ENCODE peak calls at places on chromosomes 13 and 19, in six cellular contexts. A is AG04450, X is fibroblast of pulmonary artery, N is GM06990, U is hepatocyte, Z is cardiac muscle cell. M is an unnamed sample.

GRCh38 chr13:114282143-114282685 is 813 bp downstream of the UPF3A start:
- DNase-seq in A (no peak), Z (peak; percentile 73), U (peak; percentile 82), N (peak; percentile 86), X (peak; percentile 75), M (no peak)

GRCh38 chr19:10424011-10424637 is 3.8 kb downstream of the PDE4A start:
- DNase-seq in A (no peak), Z (peak; percentile 84), X (peak; percentile 73), U (peak; percentile 84), N (peak; percentile 80), M (no peak)

GRCh38 chr19:6065685-6066365 is 44.5 kb downstream of the RFX2 start:
- DNase-seq in N (no peak), Z (no peak), A (no peak), X (peak; percentile 60), U (peak; percentile 72), M (no peak)

GRCh38 chr13:100075700-100076587 is 12.9 kb upstream of the PCCA start:
- DNase-seq in X (no peak), A (no peak), Z (no peak), U (no peak), N (no peak), M (no peak)

GRCh38 chr19:51415187-51415586 is 2.3 kb downstream of the SIGLEC10 start:
- DNase-seq in X (no peak), U (no peak), N (no peak), Z (no peak), A (no peak), M (no peak)

GRCh38 chr19:12750851-12751250 is 740 bp upstream of the BEST2 start:
- DNase-seq in N (no peak), U (no peak), Z (no peak), X (no peak), A (no peak), M (no peak)

GRCh38 chr13:19967619-19968018 is 9.1 kb downstream of the ZMYM2 start:
- DNase-seq in U (no peak), Z (no peak), N (peak; percentile 25), A (no peak), X (no peak), M (no peak)

GRCh38 chr19:21940684-21941083 is 70.1 kb downstream of the ZNF208 start:
- DNase-seq in A (no peak), Z (no peak), X (no peak), N (no peak), U (no peak), M (no peak)

GRCh38 chr13:92158335-92158734 is 759.9 kb downstream of the GPC5 start:
- DNase-seq in Z (no peak), N (no peak), U (no peak), X (peak; percentile 48), A (no peak), M (no peak)

GRCh38 chr13:112971288-112971643 is 2.3 kb downstream of the MCF2L start:
- DNase-seq in A (no peak), N (no peak), U (no peak), Z (no peak), X (no peak), M (no peak)

GRCh38 chr13:21478881-21479808 is 20.0 kb upstream of the ZDHHC20 start:
- DNase-seq in X (peak; percentile 88), A (peak; percentile 47), Z (peak; percentile 79), U (peak; percentile 76), N (no peak), M (peak; percentile 40)

GRCh38 chr19:47418595-47419036 is 711 bp downstream of the MEIS3 start:
- DNase-seq in U (no peak), X (no peak), Z (no peak), A (no peak), N (no peak), M (no peak)

GRCh38 chr13:44899967-44900366 is 89.3 kb downstream of the NUFIP1 start:
- DNase-seq in X (no peak), Z (no peak), U (no peak), N (no peak), A (no peak), M (no peak)

GRCh38 chr13:42548731-42549554 is 25.0 kb upstream of the TNFSF11 start:
- DNase-seq in X (peak; percentile 45), Z (no peak), A (no peak), N (peak; percentile 84), U (no peak), M (no peak)

GRCh38 chr19:8459520-8460260 is 14.9 kb downstream of the HNRNPM start:
- DNase-seq in N (no peak), U (no peak), X (peak; percentile 59), A (peak; percentile 53), Z (no peak), M (no peak)

GRCh38 chr13:113880651-113881611 is 17.1 kb upstream of the GAS6 start:
- DNase-seq in A (no peak), N (no peak), U (no peak), Z (no peak), X (no peak), M (no peak)

GRCh38 chr19:35155441-35155840 is 906 bp downstream of the FXYD5 start:
- DNase-seq in A (no peak), U (no peak), X (no peak), N (peak; percentile 48), Z (no peak), M (no peak)

GRCh38 chr13:37403776-37404497 is 194.6 kb downstream of the POSTN start:
- DNase-seq in U (no peak), N (no peak), X (peak; percentile 66), Z (no peak), A (peak; percentile 73), M (no peak)

GRCh38 chr13:113162783-113163685 is 4.6 kb downstream of the PROZ start:
- DNase-seq in N (no peak), U (peak; percentile 4), Z (no peak), X (no peak), A (no peak), M (no peak)

GRCh38 chr13:105276571-105276970 is 1258.9 kb downstream of the EFNB2 start:
- DNase-seq in N (no peak), Z (peak; percentile 62), U (no peak), X (no peak), A (no peak), M (no peak)

GRCh38 chr13:110520431-110521295 is 40.9 kb downstream of the RAB20 start:
- DNase-seq in Z (no peak), A (peak; percentile 15), N (no peak), X (peak; percentile 85), U (peak; percentile 44), M (peak; percentile 54)

GRCh38 chr19:1717970-1718264 is 35.4 kb upstream of the ONECUT3 start:
- DNase-seq in A (no peak), U (no peak), X (no peak), Z (no peak), N (no peak), M (no peak)

GRCh38 chr13:112078879-112079526 is 12.1 kb downstream of the SOX1 start:
- DNase-seq in X (no peak), N (no peak), U (no peak), Z (no peak), A (no peak), M (no peak)

GRCh38 chr13:71759506-71760225 is 107.3 kb downstream of the DACH1 start:
- DNase-seq in U (no peak), X (no peak), N (no peak), A (no peak), Z (no peak), M (no peak)

GRCh38 chr19:13045812-13046211 is 50.5 kb downstream of the NFIX start:
- DNase-seq in N (no peak), A (no peak), U (no peak), X (no peak), Z (no peak), M (no peak)

DNA sequence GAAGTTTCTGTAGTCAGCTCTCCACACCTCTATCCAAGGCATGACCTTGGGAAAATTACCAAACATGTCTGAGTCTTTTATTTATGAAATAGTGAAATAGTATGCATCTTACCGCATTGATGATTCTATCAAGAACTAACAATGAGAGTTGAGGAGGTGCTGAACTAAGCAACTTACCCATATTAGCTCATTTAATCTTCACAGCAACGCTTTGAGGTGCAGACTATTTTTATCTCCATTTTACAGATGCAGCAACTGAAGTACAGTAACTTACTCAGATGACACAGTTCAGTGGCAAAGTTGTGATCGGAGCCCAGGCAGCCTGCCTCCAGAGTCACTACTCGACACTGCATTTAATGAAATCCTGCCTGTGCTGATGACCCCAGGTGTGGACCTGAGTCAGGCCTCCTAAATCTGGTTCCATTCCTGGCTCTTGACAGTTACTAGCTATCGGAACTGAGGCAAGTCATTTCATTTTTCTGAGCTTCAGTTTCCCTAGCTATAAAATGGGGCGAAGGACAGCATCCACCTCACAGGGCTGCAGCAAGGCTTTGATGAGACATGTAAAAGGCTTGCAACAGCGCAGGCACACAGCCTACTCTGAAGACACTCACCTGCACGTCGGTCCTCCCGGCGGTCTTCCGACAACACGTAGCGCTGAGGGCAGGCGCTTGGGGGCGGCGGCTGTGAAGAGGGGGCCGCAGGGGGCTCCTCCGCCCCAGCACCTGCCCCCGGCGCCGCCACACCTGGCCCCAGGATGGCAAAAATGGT is 1.6 kb downstream of the MYPOP start:
- DNase-seq in A (no peak), U (peak; percentile 37), N (no peak), Z (no peak), X (no peak), M (no peak)
- TF ChIP-seq CTCF in A (no peak), U (no peak), N (no peak), Z (no peak), X (no peak), M (no peak)

DNA sequence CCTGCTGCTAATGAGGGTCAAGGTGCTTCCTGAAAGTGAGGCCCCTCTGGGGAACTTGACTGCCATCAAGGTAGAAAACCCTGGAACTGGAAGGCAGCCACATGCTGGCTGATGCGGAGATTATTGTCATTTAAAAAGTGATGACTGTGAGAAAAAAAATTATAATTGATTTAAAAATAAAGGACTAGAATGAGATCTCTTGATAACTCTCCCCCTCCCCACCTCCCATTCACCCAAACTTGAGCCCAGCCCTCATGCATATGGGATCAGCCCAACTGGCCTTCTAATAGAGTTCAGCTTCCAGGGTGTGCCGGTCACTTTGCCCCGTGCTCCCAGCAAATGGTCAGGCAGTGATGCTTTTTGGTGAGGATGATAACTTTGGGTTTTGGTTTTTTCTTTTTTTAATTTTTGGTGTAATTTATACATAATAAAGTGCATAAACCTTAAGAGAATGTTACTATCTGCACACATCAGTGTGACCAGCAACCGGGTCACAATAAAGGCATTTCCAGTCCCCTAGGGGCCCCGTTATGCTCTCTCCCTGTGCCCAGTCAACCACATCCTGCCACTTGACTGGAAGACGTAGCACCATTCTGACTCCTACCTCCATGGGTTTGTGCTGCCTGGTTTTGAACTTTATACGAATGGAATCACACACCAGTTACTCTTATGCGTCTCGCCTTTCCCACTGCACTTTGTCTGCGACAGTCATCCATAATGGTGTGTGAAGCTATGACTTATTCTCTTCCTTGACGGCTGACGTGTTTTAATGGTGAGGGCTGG is 187.9 kb downstream of the USP12 start:
- DNase-seq in X (no peak), Z (no peak), A (no peak), U (no peak), N (no peak), M (no peak)
- H3K4me3 ChIP-seq in X (no peak overlapping the region), Z (no peak overlapping the region), A (no peak overlapping the region), U (no peak overlapping the region), N (no peak overlapping the region), M (no peak overlapping the region)

GRCh38 chr19:7191946-7192691 is 102.1 kb downstream of the INSR start:
- DNase-seq in U (no peak), N (peak; percentile 54), A (no peak), X (no peak), Z (no peak), M (no peak)
- TF ChIP-seq CTCF in U (no peak), N (no peak), A (no peak), X (no peak), Z (no peak), M (no peak)

GRCh38 chr19:2721570-2722540 is 683 bp upstream of the DIRAS1 start:
- DNase-seq in U (no peak), A (no peak), X (no peak), Z (no peak), N (no peak), M (no peak)
- H3K4me3 ChIP-seq in U (no peak overlapping the region), A (peak overlapping the region; percentile 57), X (no peak overlapping the region), Z (peak overlapping the region; percentile 44), N (peak overlapping the region; percentile 54), M (no peak overlapping the region)